ENCODE peak calls at places on chromosomes 16 and 17, in seven cellular contexts. B, S, A, E, W, R and V are unnamed samples.

GRCh38 chr17:17815062-17815406 is 21.8 kb downstream of the SREBF1 start:
- DNase-seq in A (no peak), B (no peak), R (no peak), W (peak), S (no peak), E (no peak), V (no peak)

GRCh38 chr16:67910162-67910561 is 17.1 kb downstream of the PSKH1 start:
- DNase-seq in R (no peak), S (peak), B (peak), A (peak), E (peak), W (no peak), V (peak)

GRCh38 chr16:65660390-65660789 is 538.5 kb upstream of the CDH11 start:
- DNase-seq in B (no peak), W (no peak), A (no peak), R (no peak), E (no peak), S (peak), V (peak)

GRCh38 chr17:69093995-69094394 is 33.3 kb upstream of the ABCA9 start:
- DNase-seq in R (no peak), E (no peak), B (no peak), W (no peak), S (no peak), A (no peak), V (no peak)

GRCh38 chr16:74448990-74449389 is 27.7 kb upstream of the CLEC18B start:
- DNase-seq in R (peak), B (peak), W (peak), S (peak), A (no peak), E (peak), V (peak)

GRCh38 chr17:59678946-59679345 is 28.3 kb downstream of the PTRH2 start:
- DNase-seq in W (no peak), B (no peak), S (no peak), A (no peak), R (no peak), E (no peak), V (no peak)

GRCh38 chr16:47204736-47205499 is 61.2 kb upstream of the NETO2 start:
- DNase-seq in E (no peak), A (no peak), R (no peak), S (no peak), B (no peak), W (no peak), V (no peak)

GRCh38 chr17:17947309-17947708 is 24.9 kb downstream of the TOM1L2 start:
- DNase-seq in R (no peak), A (no peak), W (no peak), B (no peak), S (no peak), E (no peak), V (no peak)

GRCh38 chr17:19646788-19647696 is 1.5 kb upstream of the ALDH3A2 start:
- DNase-seq in B (peak), S (peak), E (no peak), A (no peak), W (no peak), R (no peak), V (no peak)

GRCh38 chr16:21186326-21186691 is 25.1 kb downstream of the ZP2 start:
- DNase-seq in R (no peak), E (no peak), A (peak), B (no peak), W (no peak), S (peak), V (no peak)

GRCh38 chr16:56874800-56875199 is 9.8 kb downstream of the SLC12A3 start:
- DNase-seq in W (no peak), E (no peak), S (no peak), R (no peak), A (peak), B (peak), V (no peak)

GRCh38 chr16:3954411-3954921 is 74.0 kb upstream of the CREBBP start:
- DNase-seq in A (peak), R (no peak), E (no peak), S (peak), B (no peak), W (no peak), V (no peak)

GRCh38 chr16:55569025-55569424 is 2.5 kb downstream of the CAPNS2 start:
- DNase-seq in B (peak), S (peak), E (no peak), R (no peak), A (no peak), W (no peak), V (no peak)

GRCh38 chr17:50647187-50647586 is 12.5 kb downstream of the ABCC3 start:
- DNase-seq in R (no peak), E (no peak), W (no peak), A (no peak), S (no peak), B (no peak), V (no peak)

GRCh38 chr16:77359065-77359502 is 75.8 kb downstream of the ADAMTS18 start:
- DNase-seq in E (no peak), S (peak), B (peak), R (no peak), W (no peak), A (no peak), V (no peak)

GRCh38 chr17:10646393-10646990 is 10.6 kb downstream of the MYH3 start:
- DNase-seq in B (peak), R (peak), W (peak), E (peak), S (peak), A (peak), V (peak)

GRCh38 chr17:35449371-35449931 is 885 bp upstream of the SLFN13 start:
- DNase-seq in R (no peak), W (peak), A (no peak), B (peak), E (no peak), S (no peak), V (no peak)
- H3K4me3 ChIP-seq in R (no peak), W (peak), A (no peak), B (no peak), E (peak), S (no peak), V (peak)

GRCh38 chr17:82107341-82107860 is 9.4 kb upstream of the FASN start:
- DNase-seq in R (peak), S (no peak), W (no peak), B (no peak), A (peak), E (no peak), V (no peak)
- H3K4me3 ChIP-seq in R (no peak), S (no peak), W (no peak), B (no peak), A (no peak), E (no peak), V (no peak)

GRCh38 chr17:358491-359133 is 6.0 kb upstream of the RPH3AL start:
- DNase-seq in W (no peak), B (no peak), A (no peak), S (no peak), E (no peak), R (no peak), V (no peak)
- H3K4me3 ChIP-seq in W (no peak), B (no peak), A (no peak), S (no peak), E (no peak), R (no peak), V (no peak)

GRCh38 chr17:7839890-7840260 is 5.9 kb downstream of the KDM6B start:
- DNase-seq in E (no peak), B (peak), W (no peak), R (no peak), S (no peak), A (no peak), V (no peak)

GRCh38 chr17:7841622-7842379 is 7.8 kb downstream of the KDM6B start:
- DNase-seq in B (peak), A (peak), R (peak), S (peak), E (peak), W (peak), V (no peak)

GRCh38 chr17:7841309-7841621 is 7.2 kb downstream of the KDM6B start:
- DNase-seq in R (no peak), E (no peak), A (no peak), S (no peak), B (no peak), W (no peak), V (no peak)

GRCh38 chr17:7840441-7840840 is 6.4 kb downstream of the KDM6B start:
- DNase-seq in S (no peak), E (no peak), B (no peak), R (no peak), A (no peak), W (no peak), V (no peak)

GRCh38 chr17:7840875-7841274 is 6.9 kb downstream of the KDM6B start:
- DNase-seq in B (no peak), E (no peak), R (no peak), S (no peak), W (no peak), A (no peak), V (no peak)
- H3K4me3 ChIP-seq in B (no peak), E (peak), R (no peak), S (no peak), W (peak), A (peak), V (peak)

GRCh38 chr17:31565652-31566051 is 174.2 kb downstream of the RAB11FIP4 start:
- DNase-seq in E (no peak), W (no peak), S (no peak), R (no peak), B (no peak), A (no peak), V (no peak)
- H3K4me3 ChIP-seq in E (no peak), W (no peak), S (no peak), R (no peak), B (no peak), A (no peak), V (no peak)

DNA sequence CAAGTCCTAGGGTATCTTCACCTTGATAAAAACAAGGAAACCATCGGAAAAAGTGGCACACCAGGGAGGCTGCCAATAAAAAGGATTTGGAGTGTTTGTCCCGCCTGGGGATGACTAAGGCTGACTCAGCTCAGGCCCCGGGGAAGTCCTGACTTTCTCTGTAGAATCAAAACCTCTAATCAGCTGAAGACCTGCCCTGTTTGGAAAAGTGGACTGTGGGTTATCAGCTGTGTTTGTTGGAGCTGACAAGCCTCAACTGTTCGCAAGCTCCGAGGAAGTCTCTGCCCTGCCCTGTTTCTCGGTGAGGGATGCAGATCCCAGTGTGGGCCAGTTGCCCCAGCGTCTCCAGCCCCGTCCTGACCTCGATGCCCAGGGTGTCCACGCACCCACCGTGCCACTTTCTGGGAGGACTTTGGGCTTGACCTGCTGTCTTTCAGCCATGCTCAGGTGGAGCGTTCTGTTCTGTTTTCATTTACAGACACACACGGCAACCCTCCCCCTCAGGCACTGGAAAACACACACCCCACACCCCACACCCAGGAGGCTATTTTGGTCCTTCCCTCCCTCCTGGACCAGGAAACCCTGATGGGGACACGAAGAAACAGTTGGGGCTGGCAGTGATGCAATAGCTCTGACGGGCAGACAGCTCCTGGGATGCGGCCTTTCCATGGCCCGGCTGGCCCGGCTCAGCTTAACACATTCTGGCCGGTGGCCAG is 27.6 kb upstream of the PITPNA start:
- DNase-seq in W (peak), A (peak), S (peak), R (peak), E (peak), B (peak), V (peak)
- H3K4me3 ChIP-seq in W (no peak), A (no peak), S (no peak), R (no peak), E (peak), B (no peak), V (no peak)

DNA sequence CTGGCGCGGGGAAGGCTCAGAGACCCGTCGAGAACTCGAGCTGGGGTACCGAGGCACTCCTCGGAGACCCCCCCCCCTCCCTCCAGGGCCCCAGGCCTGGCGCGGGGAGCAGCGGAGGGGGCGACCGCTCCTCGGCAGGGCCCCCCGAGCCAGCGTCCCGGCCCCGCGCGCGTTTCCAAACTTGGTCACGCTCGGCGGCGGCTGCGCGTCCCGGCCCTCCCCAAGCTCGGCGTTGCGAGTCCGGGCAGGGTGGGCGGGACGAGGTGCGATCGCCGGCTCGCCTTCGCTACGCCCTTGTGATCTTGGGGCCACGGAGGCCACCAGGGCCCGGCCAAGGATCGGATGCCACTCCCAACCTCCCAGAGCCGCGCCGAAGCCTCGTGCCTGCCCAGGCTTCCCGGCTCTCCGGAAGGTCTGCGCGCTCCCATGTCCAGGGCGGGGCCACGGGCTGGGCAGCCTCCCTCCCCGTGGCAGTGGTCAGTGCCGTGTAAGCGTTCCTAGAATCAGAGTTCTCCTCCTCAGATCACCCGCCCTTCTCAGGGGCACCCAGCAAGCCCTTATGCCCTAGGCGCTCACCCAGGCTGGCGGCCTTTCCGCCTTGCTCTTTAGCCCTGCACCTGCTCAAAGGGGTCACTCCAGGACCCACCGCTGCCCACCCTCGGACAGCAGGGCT is 12.0 kb upstream of the MRPS23 start:
- DNase-seq in S (no peak), E (no peak), W (peak), R (peak), B (no peak), A (no peak), V (no peak)
- H3K4me3 ChIP-seq in S (peak), E (peak), W (peak), R (peak), B (peak), A (no peak), V (peak)

GRCh38 chr17:63830278-63830677 is 2.8 kb upstream of the FTSJ3 start:
- DNase-seq in A (no peak), E (no peak), R (no peak), B (no peak), S (no peak), W (no peak), V (no peak)

GRCh38 chr17:63832014-63832413 is 4.6 kb upstream of the FTSJ3 start:
- DNase-seq in W (no peak), S (no peak), E (no peak), B (no peak), A (no peak), R (no peak), V (no peak)

GRCh38 chr17:63830904-63831491 is 3.5 kb upstream of the FTSJ3 start:
- DNase-seq in S (no peak), A (no peak), E (no peak), R (no peak), B (no peak), W (no peak), V (no peak)

GRCh38 chr17:63832455-63832854 is 5.0 kb upstream of the FTSJ3 start:
- DNase-seq in W (no peak), R (no peak), S (no peak), A (no peak), E (no peak), B (no peak), V (no peak)

DNA sequence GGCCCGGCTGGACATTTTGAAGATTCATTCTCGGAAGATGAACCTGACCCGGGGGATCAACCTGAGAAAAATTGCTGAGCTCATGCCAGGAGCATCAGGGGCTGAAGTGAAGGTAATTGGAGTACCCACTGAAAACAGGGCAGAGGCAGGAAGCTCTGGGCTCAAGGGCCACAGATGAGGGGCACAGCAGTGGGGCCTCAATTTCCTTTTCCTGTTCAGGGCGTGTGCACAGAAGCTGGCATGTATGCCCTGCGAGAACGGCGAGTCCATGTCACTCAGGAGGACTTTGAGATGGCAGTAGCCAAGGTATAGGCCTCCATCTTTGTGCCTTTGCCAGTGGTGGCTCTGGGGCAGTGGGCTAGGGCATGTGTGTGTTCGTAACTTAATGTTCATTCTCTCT is 4.0 kb upstream of the FTSJ3 start:
- DNase-seq in E (no peak), S (no peak), R (no peak), B (no peak), A (no peak), W (no peak), V (no peak)
- H3K4me3 ChIP-seq in E (no peak), S (no peak), R (no peak), B (no peak), A (no peak), W (no peak), V (no peak)